ENCODE peak calls at places on chromosomes 5 and 9, in four cellular contexts. N is H1, A is IMR-90, T is K562. J is an unnamed sample.

GRCh38 chr5:157350939-157351338 is 85.0 kb downstream of the CYFIP2 start:
- DNase-seq in N (no peak), A (peak), T (no peak), J (peak)

GRCh38 chr9:73155968-73156592 is 4.4 kb downstream of the ANXA1 start:
- DNase-seq in N (no peak), A (no peak), T (no peak), J (no peak)

GRCh38 chr9:77305622-77306365 is 128.5 kb downstream of the VPS13A start:
- DNase-seq in N (no peak), A (peak), T (no peak), J (no peak)

GRCh38 chr9:71820516-71820915 is 52.2 kb upstream of the CEMIP2 start:
- DNase-seq in N (no peak), A (no peak), T (no peak), J (no peak)

GRCh38 chr9:33289936-33290246 is 425 bp upstream of the NFX1 start:
- DNase-seq in N (no peak), A (no peak), T (no peak), J (no peak)

GRCh38 chr5:154642499-154643245 is 112.5 kb upstream of the LARP1 start:
- DNase-seq in N (no peak), A (peak), T (peak), J (no peak)

GRCh38 chr5:151684690-151685361 is 1.9 kb downstream of the SPARC start:
- DNase-seq in N (peak), A (peak), T (peak), J (no peak)

GRCh38 chr5:97242351-97242750 is 59.3 kb upstream of the RIOK2 start:
- DNase-seq in N (no peak), A (no peak), T (no peak), J (no peak)

GRCh38 chr5:89313804-89314588 is 431.0 kb upstream of the MEF2C start:
- DNase-seq in N (no peak), A (peak), T (peak), J (peak)

GRCh38 chr9:91047993-91048607 is 246.5 kb downstream of the SYK start:
- DNase-seq in N (peak), A (peak), T (no peak), J (no peak)

GRCh38 chr9:38708759-38709158 is 11.2 kb downstream of the FAM240B start:
- DNase-seq in N (no peak), A (no peak), T (no peak), J (no peak)

GRCh38 chr9:114258218-114258617 is 64.7 kb upstream of the ORM1 start:
- DNase-seq in N (no peak), A (no peak), T (no peak), J (no peak)

GRCh38 chr5:15501057-15501791 is 1.2 kb downstream of the FBXL7 start:
- DNase-seq in N (peak), A (peak), T (no peak), J (no peak)

GRCh38 chr9:136518623-136519022 is 27.2 kb downstream of the NOTCH1 start:
- DNase-seq in N (no peak), A (no peak), T (no peak), J (no peak)

GRCh38 chr9:7489018-7489417 is 310.6 kb downstream of the DMAC1 start:
- DNase-seq in N (no peak), A (no peak), T (no peak), J (no peak)

GRCh38 chr5:116652196-116652729 is 77.6 kb upstream of the SEMA6A start:
- DNase-seq in N (peak), A (peak), T (no peak), J (peak)

GRCh38 chr5:160342413-160342941 is 27.9 kb downstream of the C1QTNF2 start:
- DNase-seq in N (no peak), A (peak), T (no peak), J (no peak)

GRCh38 chr5:130529716-130530485 is 625.6 kb downstream of the CHSY3 start:
- DNase-seq in N (no peak), A (no peak), T (no peak), J (no peak)

GRCh38 chr5:62419609-62420008 is 7.0 kb downstream of the IPO11 start:
- DNase-seq in N (no peak), A (no peak), T (no peak), J (no peak)

GRCh38 chr9:134364391-134365114 is 38.3 kb downstream of the RXRA start:
- DNase-seq in N (no peak), A (no peak), T (no peak), J (no peak)

GRCh38 chr9:123649909-123650308 is 280.0 kb downstream of the DENND1A start:
- DNase-seq in N (no peak), A (no peak), T (no peak), J (no peak)

GRCh38 chr9:121584421-121584820 is 67.0 kb upstream of the DAB2IP start:
- DNase-seq in N (no peak), A (peak), T (no peak), J (no peak)

GRCh38 chr9:81321551-81321950 is 367.8 kb downstream of the TLE1 start:
- DNase-seq in N (no peak), A (peak), T (no peak), J (no peak)
- TF ChIP-seq CHD1 in N (no peak), A (no peak), T (no peak), J (no peak)

GRCh38 chr5:135133181-135133580 is 99.2 kb upstream of the PITX1 start:
- DNase-seq in N (no peak), A (no peak), T (no peak), J (no peak)

GRCh38 chr5:135131801-135132675 is 98.0 kb upstream of the PITX1 start:
- DNase-seq in N (no peak), A (peak), T (no peak), J (no peak)

GRCh38 chr5:135129307-135129706 is 95.3 kb upstream of the PITX1 start:
- DNase-seq in N (no peak), A (no peak), T (no peak), J (no peak)

GRCh38 chr5:135128361-135128760 is 94.3 kb upstream of the PITX1 start:
- DNase-seq in N (no peak), A (no peak), T (no peak), J (no peak)

DNA sequence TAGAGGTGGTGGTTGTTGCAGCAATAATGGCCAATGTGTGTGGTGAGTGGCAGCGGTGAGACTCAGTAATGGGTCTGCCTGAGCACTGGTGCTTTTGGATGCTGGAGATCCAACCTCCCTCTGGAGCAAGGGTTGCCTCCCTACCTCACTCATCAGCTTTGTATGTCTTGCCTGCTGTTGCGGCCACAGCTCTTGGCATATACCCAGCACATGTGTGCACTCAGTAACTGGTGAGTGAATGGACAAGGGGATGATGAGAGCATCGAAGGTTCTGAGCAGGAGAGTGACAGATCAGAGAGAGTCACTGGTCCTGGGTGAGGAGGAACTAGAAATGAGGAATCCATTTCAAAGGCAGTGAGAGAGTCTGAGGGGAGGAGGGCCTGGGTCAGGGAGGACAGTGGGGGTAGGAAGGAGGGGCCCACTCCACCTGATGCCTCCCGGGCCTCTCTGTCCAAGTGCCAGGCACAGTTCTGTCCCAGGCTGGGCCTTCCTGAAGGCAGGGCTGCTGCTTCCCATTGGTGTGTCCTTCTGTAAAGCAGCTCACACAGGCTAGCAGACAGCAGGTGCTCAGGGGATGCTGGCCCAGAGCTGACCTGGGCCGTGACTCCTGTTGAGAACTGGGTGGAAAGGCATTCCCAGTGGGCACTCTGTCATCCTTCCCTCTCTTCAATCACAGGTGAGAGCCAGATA is 96.6 kb upstream of the PITX1 start:
- DNase-seq in N (no peak), A (peak), T (no peak), J (no peak)
- TF ChIP-seq CHD1 in N (no peak), A (no peak), T (no peak), J (no peak)

DNA sequence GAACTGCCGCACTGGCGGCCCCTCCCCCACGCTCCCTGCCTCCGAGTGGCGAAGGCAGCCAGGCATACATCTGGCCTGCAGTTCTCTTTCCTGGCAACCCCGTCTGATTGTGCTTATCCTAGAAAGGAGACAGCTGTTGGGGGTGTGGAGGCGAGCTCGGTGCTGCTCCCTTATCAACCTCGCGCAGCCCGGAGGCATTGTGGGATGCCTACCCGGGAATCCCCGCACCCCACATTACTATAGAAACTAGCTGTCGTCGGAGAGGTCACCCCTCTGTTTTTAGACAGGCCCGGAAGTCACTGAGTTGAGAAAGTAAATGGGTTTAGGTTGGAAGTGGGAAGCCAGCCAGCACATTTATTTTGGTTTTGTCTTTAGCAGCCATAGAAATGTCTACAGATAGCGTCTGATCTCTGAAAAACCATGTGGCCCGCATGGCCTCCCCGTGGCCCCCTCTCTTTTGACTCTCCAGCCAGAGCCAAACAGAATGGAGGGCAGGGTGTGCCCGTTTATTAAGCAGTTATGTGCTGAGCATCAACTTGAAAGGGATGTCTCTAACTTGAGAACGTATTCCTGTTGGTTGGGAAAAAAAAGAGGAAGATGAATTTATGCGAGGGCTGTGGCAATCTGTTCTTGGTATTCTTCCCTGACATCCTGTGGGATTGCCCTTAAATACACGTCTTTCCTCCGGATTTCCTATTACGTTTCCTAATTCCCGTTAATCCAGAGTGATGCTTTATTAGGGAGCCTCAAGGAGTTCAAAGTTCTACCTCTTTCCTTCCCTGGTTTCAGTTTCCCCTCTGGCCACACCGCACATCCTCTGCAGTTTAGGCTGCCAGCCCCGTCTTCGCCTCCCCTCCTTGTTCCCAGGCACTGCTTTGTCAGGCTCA is 3.9 kb downstream of the STC2 start:
- DNase-seq in N (no peak), A (peak), T (peak), J (no peak)
- TF ChIP-seq CHD1 in N (no peak), A (no peak), T (no peak), J (no peak)

DNA sequence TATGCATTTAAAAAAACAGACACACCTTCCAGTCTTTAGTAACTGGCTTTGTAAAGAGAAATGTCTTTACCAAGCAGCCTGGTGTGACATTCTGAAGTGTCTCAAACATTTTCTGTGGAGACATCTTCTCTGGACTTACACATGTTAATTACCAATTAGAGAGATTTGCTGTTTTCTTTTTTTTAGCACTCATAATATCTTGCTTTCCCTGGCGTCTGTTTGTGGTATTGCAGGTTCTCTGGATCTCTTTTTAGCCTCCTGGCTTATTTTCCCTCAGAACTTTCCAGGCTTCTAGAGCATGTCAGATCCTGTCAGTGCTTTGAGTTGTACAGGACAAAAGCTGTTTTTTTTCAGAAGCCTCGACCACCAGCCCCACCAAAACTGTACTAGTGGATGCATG is 92.5 kb downstream of the MSX2 start:
- DNase-seq in N (no peak), A (no peak), T (peak), J (no peak)
- TF ChIP-seq CHD1 in N (no peak), A (no peak), T (no peak), J (no peak)

DNA sequence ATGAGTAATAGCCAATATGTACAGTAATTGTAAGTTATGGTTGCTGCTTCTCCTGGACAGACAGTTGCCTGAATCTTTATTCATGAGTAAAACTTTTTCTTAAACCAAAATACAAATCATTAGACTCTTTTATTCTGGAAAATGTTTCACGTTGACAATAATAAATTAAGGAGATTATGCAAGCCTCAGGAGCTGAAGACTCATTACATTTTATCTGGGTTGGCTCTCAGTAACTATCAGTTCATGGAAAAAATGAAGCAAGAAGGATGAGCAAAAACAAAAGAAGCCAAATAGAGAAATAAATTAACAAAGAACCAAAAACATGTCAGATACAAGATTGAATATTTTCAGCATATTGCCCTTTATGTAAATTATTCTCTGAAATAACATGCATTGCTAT is 88.9 kb upstream of the PRR16 start:
- DNase-seq in N (no peak), A (no peak), T (no peak), J (no peak)
- TF ChIP-seq CHD1 in N (no peak), A (no peak), T (no peak), J (no peak)

GRCh38 chr9:14372437-14373318 is 58.7 kb upstream of the NFIB start:
- DNase-seq in N (no peak), A (peak), T (peak), J (no peak)
- TF ChIP-seq CHD1 in N (no peak), A (no peak), T (no peak), J (no peak)

GRCh38 chr5:135153661-135154060 is 119.6 kb upstream of the PITX1 start:
- DNase-seq in N (no peak), A (no peak), T (peak), J (no peak)
- TF ChIP-seq CHD1 in N (no peak), A (no peak), T (no peak), J (no peak)

GRCh38 chr9:107361816-107362215 is 78.7 kb downstream of the RAD23B start:
- DNase-seq in N (no peak), A (no peak), T (no peak), J (no peak)
- TF ChIP-seq CHD1 in N (no peak), A (no peak), T (no peak), J (no peak)

GRCh38 chr9:26755476-26755875 is 137.1 kb downstream of the CAAP1 start:
- DNase-seq in N (no peak), A (no peak), T (no peak), J (no peak)

GRCh38 chr9:26756881-26757280 is 135.7 kb downstream of the CAAP1 start:
- DNase-seq in N (no peak), A (no peak), T (no peak), J (no peak)

GRCh38 chr9:26760675-26761074 is 131.9 kb downstream of the CAAP1 start:
- DNase-seq in N (no peak), A (no peak), T (no peak), J (no peak)
- TF ChIP-seq CHD1 in N (no peak), A (no peak), T (no peak), J (no peak)

GRCh38 chr9:127707766-127708165 is 978 bp downstream of the CFAP157 start:
- DNase-seq in N (no peak), A (no peak), T (peak), J (no peak)
- TF ChIP-seq CHD1 in N (no peak), A (no peak), T (no peak), J (no peak)